ENCODE peak calls at places on chromosomes 3 and 15, in seven cellular contexts. Z, R, H, E, M, A and D are unnamed samples.

GRCh38 chr3:30751610-30752299 is 142.7 kb downstream of the GADL1 start:
- DNase-seq in Z (peak; percentile 58), R (peak; percentile 74), H (peak; percentile 62), E (peak; percentile 15), M (no peak), A (peak; percentile 73), D (peak; percentile 59)

GRCh38 chr3:89000886-89001285 is 106.5 kb upstream of the EPHA3 start:
- DNase-seq in Z (no peak), R (peak; percentile 74), H (no peak), E (no peak), M (no peak), A (peak; percentile 25), D (no peak)

GRCh38 chr15:60795471-60795870 is 316.5 kb upstream of the ICE2 start:
- DNase-seq in Z (no peak), R (no peak), H (no peak), E (no peak), M (no peak), A (no peak), D (no peak)

GRCh38 chr3:125358923-125359322 is 16.2 kb downstream of the ZNF148 start:
- DNase-seq in Z (no peak), R (no peak), H (no peak), E (no peak), M (no peak), A (no peak), D (no peak)

GRCh38 chr3:126982125-126982521 is 792 bp upstream of the PLXNA1 start:
- DNase-seq in Z (no peak), R (peak; percentile 19), H (peak; percentile 27), E (no peak), M (no peak), A (no peak), D (peak; percentile 73)

GRCh38 chr3:116270053-116270452 is 175.2 kb downstream of the LSAMP start:
- DNase-seq in Z (no peak), R (no peak), H (peak; percentile 22), E (no peak), M (no peak), A (no peak), D (no peak)

GRCh38 chr3:94187697-94188096 is 124.8 kb downstream of the NSUN3 start:
- DNase-seq in Z (no peak), R (no peak), H (no peak), E (no peak), M (no peak), A (no peak), D (no peak)

GRCh38 chr3:45181496-45181895 is 35.3 kb upstream of the CDCP1 start:
- DNase-seq in Z (no peak), R (no peak), H (no peak), E (no peak), M (no peak), A (no peak), D (no peak)

GRCh38 chr3:101999177-101999778 is 150.0 kb downstream of the NFKBIZ start:
- DNase-seq in Z (no peak), R (peak; percentile 83), H (no peak), E (no peak), M (no peak), A (no peak), D (no peak)

GRCh38 chr15:41891226-41891625 is 2.6 kb downstream of the SPTBN5 start:
- DNase-seq in Z (no peak), R (no peak), H (no peak), E (no peak), M (no peak), A (no peak), D (no peak)

GRCh38 chr3:61979645-61980430 is 393.5 kb downstream of the FEZF2 start:
- DNase-seq in Z (no peak), R (no peak), H (no peak), E (no peak), M (no peak), A (peak; percentile 35), D (peak; percentile 22)

GRCh38 chr3:138363322-138363721 is 14.9 kb downstream of the MRAS start:
- DNase-seq in Z (no peak), R (no peak), H (no peak), E (no peak), M (no peak), A (no peak), D (no peak)

GRCh38 chr15:82916161-82916952 is 36.2 kb downstream of the HOMER2 start:
- DNase-seq in Z (no peak), R (no peak), H (no peak), E (no peak), M (no peak), A (no peak), D (no peak)

GRCh38 chr15:84747423-84748273 is 744 bp upstream of the ZNF592 start:
- DNase-seq in Z (peak; percentile 85), R (peak; percentile 66), H (peak; percentile 60), E (no peak), M (peak; percentile 89), A (peak; percentile 79), D (peak; percentile 69)

GRCh38 chr3:146166450-146167222 is 5.7 kb upstream of the PLOD2 start:
- DNase-seq in Z (no peak), R (peak; percentile 73), H (peak; percentile 83), E (no peak), M (no peak), A (peak; percentile 89), D (peak; percentile 97)

GRCh38 chr15:85154061-85154460 is 172.4 kb downstream of the PDE8A start:
- DNase-seq in Z (no peak), R (no peak), H (no peak), E (no peak), M (no peak), A (no peak), D (no peak)

GRCh38 chr3:31399270-31399669 is 133.5 kb upstream of the STT3B start:
- DNase-seq in Z (no peak), R (no peak), H (no peak), E (no peak), M (no peak), A (no peak), D (no peak)

GRCh38 chr3:129184396-129184656 is 630 bp upstream of the CNBP start:
- DNase-seq in Z (peak; percentile 33), R (no peak), H (no peak), E (no peak), M (peak; percentile 73), A (no peak), D (no peak)

GRCh38 chr15:25883860-25884259 is 20.7 kb upstream of the ATP10A start:
- DNase-seq in Z (peak; percentile 59), R (peak; percentile 86), H (peak; percentile 95), E (no peak), M (no peak), A (peak; percentile 89), D (peak; percentile 79)

GRCh38 chr3:7285502-7285901 is 424.6 kb downstream of the GRM7 start:
- DNase-seq in Z (peak; percentile 2), R (no peak), H (no peak), E (peak; percentile 10), M (no peak), A (no peak), D (peak; percentile 1)

GRCh38 chr3:190229632-190230424 is 92.4 kb downstream of the CLDN1 start:
- DNase-seq in Z (no peak), R (peak; percentile 69), H (peak; percentile 63), E (no peak), M (no peak), A (no peak), D (peak; percentile 29)

GRCh38 chr15:91075761-91076160 is 24.3 kb upstream of the SV2B start:
- DNase-seq in Z (no peak), R (no peak), H (no peak), E (no peak), M (no peak), A (no peak), D (no peak)

GRCh38 chr3:4732974-4733373 is 239.8 kb downstream of the ITPR1 start:
- DNase-seq in Z (no peak), R (no peak), H (no peak), E (no peak), M (no peak), A (no peak), D (no peak)

GRCh38 chr3:161920196-161920595 is 423.6 kb downstream of the OTOL1 start:
- DNase-seq in Z (no peak), R (no peak), H (no peak), E (no peak), M (no peak), A (no peak), D (no peak)
- H3K4me3 ChIP-seq in Z (no peak overlapping the region), R (no peak overlapping the region), H (no peak overlapping the region), E (no peak overlapping the region), M (no peak overlapping the region), A (no peak overlapping the region), D (no peak overlapping the region)

DNA sequence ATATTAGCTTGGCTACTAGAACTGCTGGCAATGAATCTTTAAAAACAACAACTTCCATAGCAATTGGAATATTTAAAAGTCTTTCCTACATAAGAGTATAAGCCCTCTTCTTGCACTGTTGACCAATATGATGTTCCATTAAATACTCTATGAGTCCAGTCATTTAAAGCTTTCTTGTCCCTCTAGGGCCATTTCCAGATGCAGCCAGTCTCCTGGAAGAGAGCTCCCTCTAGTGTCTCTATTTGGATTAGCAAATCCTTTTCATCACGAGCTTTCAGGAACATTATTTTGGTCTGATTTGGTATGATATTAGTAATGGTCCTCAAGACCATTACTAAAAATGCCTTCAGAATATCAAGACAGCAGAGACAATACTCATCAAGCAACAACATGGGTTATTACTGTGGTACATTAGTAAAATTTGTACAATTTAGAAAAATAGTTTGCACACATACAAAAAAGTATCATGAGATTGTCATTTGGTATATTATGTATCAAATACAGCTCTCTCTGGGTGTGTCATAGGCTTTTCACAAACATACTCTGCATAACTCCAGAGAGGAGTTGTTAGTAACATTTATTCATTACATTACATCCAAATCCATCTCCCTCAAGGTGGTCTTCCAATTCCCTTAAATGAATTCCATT is 101.3 kb downstream of the DPH6 start:
- DNase-seq in Z (peak; percentile 53), R (peak; percentile 61), H (peak; percentile 63), E (peak; percentile 39), M (no peak), A (peak; percentile 75), D (peak; percentile 72)
- TF ChIP-seq CTCF in Z (peak; percentile 80), R (peak; percentile 85), H (peak; percentile 84), E (peak; percentile 76), M (peak; percentile 60), A (peak; percentile 75), D (peak; percentile 93)

DNA sequence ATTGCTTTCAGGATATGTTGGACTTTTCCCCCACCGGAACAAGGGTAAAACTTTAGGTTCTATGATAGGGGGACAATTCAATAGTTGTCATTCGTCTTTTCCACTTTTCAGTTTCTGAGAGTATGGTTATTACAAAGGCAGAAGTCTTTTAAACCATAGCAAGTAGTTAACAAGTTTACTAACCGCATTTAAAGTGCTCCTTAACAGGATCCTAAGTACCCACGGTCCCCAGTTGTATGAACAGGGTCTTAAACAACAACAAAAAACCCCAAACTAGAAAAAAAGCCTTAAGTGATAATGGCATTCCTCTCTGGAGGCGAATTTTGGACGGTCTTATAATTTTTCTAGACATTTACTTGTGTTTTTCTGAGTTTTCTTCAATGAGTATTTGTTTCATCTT is 821 bp downstream of the IFT57 start:
- DNase-seq in Z (no peak), R (no peak), H (no peak), E (no peak), M (no peak), A (peak; percentile 5), D (peak; percentile 4)
- H3K4me3 ChIP-seq in Z (peak overlapping the region; percentile 43), R (peak overlapping the region; percentile 61), H (peak overlapping the region; percentile 84), E (peak overlapping the region; percentile 88), M (peak overlapping the region; percentile 78), A (peak overlapping the region; percentile 68), D (peak overlapping the region; percentile 85)

DNA sequence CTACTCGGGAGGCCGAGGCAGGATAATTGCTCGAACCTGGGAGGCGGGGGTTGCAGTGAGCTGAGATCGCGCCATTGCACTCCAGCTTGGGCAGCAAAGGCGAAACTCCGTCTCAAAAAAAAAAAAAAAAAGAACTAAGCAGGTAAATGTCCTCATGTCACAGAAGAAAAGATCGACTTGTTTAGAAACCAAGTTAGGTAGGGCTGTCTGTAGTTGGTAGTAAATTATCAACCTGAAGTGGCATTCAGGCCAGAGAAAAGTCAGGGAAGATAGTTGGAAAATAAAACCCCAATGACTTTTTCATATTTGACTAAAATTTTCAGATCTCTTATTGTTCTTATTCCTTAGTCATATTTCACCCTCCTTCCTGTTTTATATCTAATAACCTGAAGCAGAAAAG is 55.4 kb downstream of the ZNF609 start:
- DNase-seq in Z (no peak), R (no peak), H (no peak), E (no peak), M (no peak), A (no peak), D (no peak)
- TF ChIP-seq CTCF in Z (no peak), R (no peak), H (no peak), E (no peak), M (no peak), A (no peak), D (no peak)